ENCODE peak calls at places on chromosomes 13 and 19, in four cellular contexts. B is mucosa of descending colon, O is thoracic aorta, S is left ventricle myocardium inferior. W is an unnamed sample. For H3K36me3, the result is how much of the 10 kb centered on the place peaks cover.

GRCh38 chr19:10603084-10603872 is 16.2 kb upstream of the AP1M2 start:
- DNase-seq in B (peak), S (peak), O (no peak), W (no peak)

GRCh38 chr19:47699360-47699917 is 13.8 kb upstream of the EHD2 start:
- DNase-seq in B (no peak), O (no peak), S (no peak), W (no peak)

GRCh38 chr19:14103310-14103709 is 12.8 kb upstream of the SAMD1 start:
- DNase-seq in B (no peak), O (no peak), S (no peak), W (no peak)

GRCh38 chr19:3175761-3176714 is 2.5 kb upstream of the S1PR4 start:
- DNase-seq in S (no peak), B (peak), O (no peak), W (peak)

GRCh38 chr13:72643339-72643989 is 84.0 kb downstream of the MZT1 start:
- DNase-seq in O (no peak), B (no peak), S (peak), W (no peak)

GRCh38 chr13:69418319-69418718 is 689.3 kb upstream of the ATXN8OS start:
- DNase-seq in B (no peak), S (no peak), O (no peak), W (no peak)

GRCh38 chr13:20191902-20192469 is 752 bp downstream of the GJB2 start:
- DNase-seq in O (no peak), B (peak), S (no peak), W (no peak)

GRCh38 chr13:83796364-83796763 is 85.9 kb downstream of the SLITRK1 start:
- DNase-seq in O (no peak), S (no peak), B (no peak), W (no peak)

GRCh38 chr19:36152061-36152885 is at the start of gene COX7A1:
- DNase-seq in O (no peak), S (peak), B (no peak), W (no peak)

GRCh38 chr19:51094696-51095279 is 12.1 kb upstream of the KLK14 start:
- DNase-seq in S (no peak), B (no peak), O (no peak), W (no peak)

GRCh38 chr13:114135731-114136171 is 3.3 kb upstream of the RASA3 start:
- DNase-seq in S (no peak), B (peak), O (no peak), W (no peak)

GRCh38 chr13:109787135-109787954 is 962 bp upstream of the IRS2 start:
- DNase-seq in O (no peak), S (peak), B (peak), W (no peak)

GRCh38 chr19:15378529-15379082 is 981 bp downstream of the AKAP8 start:
- DNase-seq in B (peak), O (no peak), S (peak), W (no peak)

GRCh38 chr13:39273953-39274352 is 235.7 kb downstream of the NHLRC3 start:
- DNase-seq in B (no peak), O (no peak), S (no peak), W (no peak)

GRCh38 chr19:14106840-14107239 is 10.7 kb downstream of the PRKACA start:
- DNase-seq in S (peak), B (no peak), O (no peak), W (no peak)

GRCh38 chr19:44401108-44401786 is at the start of gene ZNF285:
- DNase-seq in B (peak), S (peak), O (peak), W (peak)

GRCh38 chr13:113951246-113951999 is 22.5 kb downstream of the C13orf46 start:
- DNase-seq in O (peak), B (peak), S (peak), W (no peak)

DNA sequence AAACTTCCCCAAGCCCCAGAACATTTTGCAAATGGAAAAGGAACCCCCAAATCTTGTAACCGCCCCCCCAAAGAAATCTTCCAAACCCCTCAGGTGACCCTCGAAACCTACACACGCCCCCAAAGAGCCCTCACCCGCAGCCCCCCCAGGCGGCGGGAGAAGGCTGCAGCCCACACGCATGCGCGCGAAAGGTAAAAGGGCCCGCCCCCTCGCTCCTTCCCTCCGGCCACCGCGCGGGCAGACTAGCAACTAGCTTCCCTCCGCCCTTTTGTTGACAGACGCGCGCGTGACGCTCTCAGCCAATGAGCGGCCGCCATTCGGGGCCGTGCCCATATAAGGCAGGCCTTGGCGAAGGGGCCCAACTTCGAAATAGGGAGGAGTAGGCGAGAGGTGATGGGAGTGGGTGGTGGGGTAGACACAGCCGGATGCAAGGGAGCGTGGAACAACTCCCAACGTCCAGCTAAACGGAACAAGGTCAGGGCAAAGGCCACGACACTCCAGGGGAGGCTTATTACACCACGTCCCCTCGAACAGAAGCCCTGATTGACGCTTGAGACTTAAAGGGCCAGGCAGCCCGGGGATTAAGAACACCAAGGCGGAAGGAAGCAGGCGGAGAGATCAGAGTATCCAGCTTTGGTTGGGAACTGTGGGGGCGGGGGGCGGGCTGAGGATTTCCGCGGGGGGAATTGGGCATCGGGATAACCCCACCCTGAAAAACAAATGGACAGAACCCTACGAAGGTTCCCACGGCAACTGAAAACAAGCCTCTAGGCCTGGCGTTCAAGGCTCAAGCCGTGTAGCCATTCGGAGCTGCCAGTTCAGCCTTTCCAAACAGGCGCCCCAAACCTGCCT is 13.3 kb downstream of the FBXO46 start:
- DNase-seq in O (peak), S (peak), B (peak), W (peak)
- TF ChIP-seq CTCF in O (peak), S (peak), B (no peak), W (peak)

DNA sequence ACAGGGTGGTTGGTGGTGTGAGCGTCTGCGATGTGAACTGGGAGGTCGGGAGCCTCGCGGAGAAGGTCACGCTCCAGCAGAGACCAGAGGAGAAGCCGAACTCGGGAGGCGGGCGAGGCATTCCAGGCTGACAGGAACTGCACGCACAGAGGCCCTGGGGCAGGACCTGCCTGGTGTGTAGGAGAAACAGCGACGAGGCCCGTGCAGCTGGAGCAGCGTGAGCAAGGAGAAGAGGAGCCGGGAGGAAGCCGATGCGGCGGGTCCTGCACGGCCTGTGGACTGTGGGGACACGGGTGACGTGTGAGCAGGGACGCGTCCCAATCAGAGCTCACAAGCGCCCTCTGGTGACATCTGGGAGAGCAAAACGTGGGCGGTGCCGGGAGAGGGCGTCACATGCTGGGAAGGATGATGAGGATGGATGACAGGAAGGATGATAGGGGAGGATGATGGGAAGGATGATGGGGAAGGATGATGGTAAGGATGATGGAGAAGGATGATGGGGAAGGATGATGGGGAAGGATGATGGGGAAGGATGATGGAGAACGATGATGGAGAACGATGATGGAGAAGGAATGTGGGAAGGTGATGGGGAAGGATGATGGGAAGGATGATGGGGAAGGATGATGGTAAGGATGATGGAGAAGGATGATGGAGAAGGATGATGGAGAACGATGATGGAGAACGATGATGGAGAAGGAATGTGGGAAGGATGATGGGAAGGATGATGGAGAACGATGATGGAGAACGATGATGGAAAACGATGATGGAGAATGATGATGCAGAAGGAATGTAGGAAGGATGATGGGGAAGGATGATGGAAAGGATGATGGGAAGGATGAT is 16.1 kb upstream of the MADCAM1 start:
- DNase-seq in S (peak), B (no peak), O (peak), W (no peak)
- H3K4me3 ChIP-seq in S (peak), B (no peak), O (peak), W (no peak)

GRCh38 chr13:45496942-45497341 is 32.2 kb downstream of the COG3 start:
- DNase-seq in S (no peak), O (no peak), B (no peak), W (no peak)
- H3K36me3 ChIP-seq in S (half or more), O (under half), B (under half), W (under half)

DNA sequence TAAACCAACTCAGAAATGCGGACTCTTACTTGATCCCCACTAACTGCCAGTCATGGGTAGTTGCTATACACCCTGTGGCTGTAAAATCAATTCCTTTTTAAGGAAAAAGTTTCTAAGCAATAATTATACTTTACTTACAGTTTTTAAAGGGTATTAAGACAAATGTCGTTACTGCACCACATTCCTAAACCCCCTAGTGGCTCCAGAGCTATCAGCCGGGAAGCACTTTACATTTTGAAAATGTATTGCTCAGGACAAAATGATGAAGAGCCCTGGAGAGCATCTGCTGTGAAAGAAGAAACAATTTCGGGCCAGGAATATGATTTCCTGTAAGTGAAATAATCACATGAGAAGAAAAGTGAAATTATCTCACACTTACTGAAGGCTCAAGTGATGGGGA is 36.7 kb downstream of the DCLK1 start:
- DNase-seq in B (no peak), O (no peak), S (no peak), W (no peak)
- TF ChIP-seq CTCF in B (no peak), O (no peak), S (no peak), W (no peak)

W was measured in BJ.